ENCODE peak calls at places on chromosome 12, in ten cellular contexts. H is dorsolateral prefrontal cortex, F is lower leg skin, Q is adrenal gland, P is ascending aorta, N is prostate gland, G is tibial artery, R is GM12865, V is BE2C, O is cardiac fibroblast. U is an unnamed sample.
A peak's percentile ranks its signal among the peaks of the same experiment; 100 is the strongest.

GRCh38 chr12:130761537-130762318 is 45.6 kb upstream of the RIMBP2 start:
- DNase-seq in O (peak; percentile 50), N (peak; percentile 40), R (peak; percentile 63), Q (peak; percentile 84), P (no peak), F (no peak), H (peak; percentile 86), V (peak; percentile 85), G (no peak), U (no peak)

GRCh38 chr12:106581543-106582263 is 1.1 kb upstream of the RFX4 start:
- DNase-seq in V (no peak), F (no peak), G (no peak), H (no peak), N (no peak), Q (no peak), R (no peak), P (no peak), O (peak; percentile 37), U (no peak)

GRCh38 chr12:12210416-12210815 is 56.4 kb downstream of the LRP6 start:
- DNase-seq in G (no peak), H (no peak), P (no peak), Q (no peak), V (no peak), N (no peak), R (no peak), F (no peak), O (no peak), U (no peak)

GRCh38 chr12:52341066-52341580 is 19.9 kb upstream of the KRT83 start:
- DNase-seq in N (no peak), F (no peak), V (no peak), H (no peak), G (no peak), R (no peak), Q (no peak), O (no peak), P (no peak), U (no peak)

GRCh38 chr12:42039146-42039545 is 105.5 kb downstream of the GXYLT1 start:
- DNase-seq in O (peak; percentile 57), H (no peak), R (no peak), G (no peak), F (no peak), P (no peak), Q (peak; percentile 72), V (no peak), N (no peak), U (no peak)

GRCh38 chr12:100141666-100141997 is 1.0 kb downstream of the BLTP3B start:
- DNase-seq in F (peak; percentile 74), O (peak; percentile 82), R (peak; percentile 56), N (peak; percentile 20), P (no peak), H (no peak), G (no peak), V (no peak), Q (peak; percentile 72), U (no peak)

GRCh38 chr12:123608192-123608591 is 6.3 kb downstream of the DDX55 start:
- DNase-seq in H (no peak), O (no peak), G (no peak), N (no peak), R (no peak), Q (no peak), F (no peak), V (no peak), P (no peak), U (no peak)

GRCh38 chr12:132213359-132214160 is 69.3 kb downstream of the NOC4L start:
- DNase-seq in G (peak; percentile 49), R (no peak), F (no peak), H (no peak), N (no peak), P (no peak), Q (no peak), O (no peak), V (no peak), U (no peak)

GRCh38 chr12:88310069-88310468 is 168.0 kb downstream of the TMTC3 start:
- DNase-seq in N (no peak), Q (no peak), G (no peak), H (no peak), O (peak; percentile 87), P (no peak), F (peak; percentile 30), R (no peak), V (no peak), U (no peak)

GRCh38 chr12:105343836-105344235 is 13.3 kb downstream of the C12orf75 start:
- DNase-seq in F (no peak), H (no peak), Q (no peak), V (no peak), P (no peak), O (no peak), R (no peak), G (no peak), N (no peak), U (no peak)

GRCh38 chr12:92943482-92944250 is 14.6 kb upstream of the EEA1 start:
- DNase-seq in Q (no peak), R (peak; percentile 52), G (no peak), N (no peak), O (peak; percentile 68), H (no peak), P (no peak), V (no peak), F (no peak), U (no peak)
- TF ChIP-seq CTCF in Q (no peak), R (no peak), G (no peak), N (no peak), O (peak; percentile 26), H (no peak), P (no peak), V (no peak), F (no peak), U (no peak)

DNA sequence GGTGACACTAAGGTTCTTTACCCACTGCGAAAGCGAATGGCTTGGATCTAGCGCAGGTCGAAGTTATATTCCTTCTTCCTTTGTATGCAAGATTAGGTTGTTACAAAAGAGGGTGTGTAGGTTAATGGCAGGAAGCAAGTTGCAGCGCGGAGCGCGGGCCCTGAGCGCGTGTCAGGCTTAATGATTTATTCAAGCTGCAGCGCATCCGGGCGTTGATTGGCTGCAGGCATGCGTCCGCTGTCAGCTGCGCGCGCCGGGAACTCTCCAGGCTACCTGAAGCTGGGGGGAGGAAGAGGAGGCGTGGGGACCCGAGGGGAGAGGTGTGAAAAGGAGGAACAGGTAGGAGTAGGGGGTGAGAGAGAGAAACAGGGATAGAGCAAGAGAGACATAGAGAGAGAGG is 7.4 kb downstream of the ASCL1 start:
- DNase-seq in O (no peak), V (no peak), R (peak; percentile 33), G (no peak), Q (peak; percentile 63), F (no peak), H (no peak), P (no peak), N (no peak), U (peak; percentile 52)
- H3K4me3 ChIP-seq in O (no peak overlapping the region), V (no peak overlapping the region), R (peak overlapping the region; percentile 26), G (no peak overlapping the region), Q (no peak overlapping the region), F (no peak overlapping the region), H (peak overlapping the region; percentile 62), P (no peak overlapping the region), N (no peak overlapping the region), U (peak overlapping the region; percentile 28)

GRCh38 chr12:120257041-120257821 is 8.3 kb downstream of the PXN start:
- DNase-seq in Q (peak; percentile 92), N (peak; percentile 49), R (no peak), H (no peak), P (no peak), F (peak; percentile 32), G (peak; percentile 76), O (peak; percentile 97), V (peak; percentile 39), U (peak; percentile 42)
- TF ChIP-seq CTCF in Q (peak; percentile 17), N (no peak), R (no peak), H (no peak), P (no peak), F (no peak), G (no peak), O (peak; percentile 25), V (no peak), U (no peak)

GRCh38 chr12:65306229-65306602 is 27.7 kb downstream of the MSRB3 start:
- DNase-seq in O (no peak), H (no peak), P (no peak), F (no peak), G (no peak), R (no peak), Q (no peak), N (no peak), V (no peak), U (no peak)

GRCh38 chr12:65306603-65307501 is 28.4 kb downstream of the MSRB3 start:
- DNase-seq in V (peak; percentile 86), F (no peak), N (no peak), R (peak; percentile 40), P (no peak), H (no peak), Q (peak; percentile 90), G (no peak), O (peak; percentile 80), U (no peak)

GRCh38 chr12:65305346-65305950 is 27.0 kb downstream of the MSRB3 start:
- DNase-seq in Q (no peak), O (no peak), R (no peak), N (no peak), V (no peak), G (no peak), F (no peak), H (no peak), P (no peak), U (no peak)

GRCh38 chr12:65308601-65309071 is 30.2 kb downstream of the MSRB3 start:
- DNase-seq in P (no peak), H (no peak), Q (peak; percentile 54), N (no peak), R (peak; percentile 13), G (no peak), V (peak; percentile 9), O (peak; percentile 50), F (no peak), U (no peak)

GRCh38 chr12:65308001-65308400 is 29.5 kb downstream of the MSRB3 start:
- DNase-seq in V (no peak), H (no peak), N (no peak), P (no peak), O (peak; percentile 14), G (no peak), F (no peak), R (no peak), Q (no peak), U (no peak)
- H3K4me3 ChIP-seq in V (no peak overlapping the region), H (no peak overlapping the region), N (no peak overlapping the region), P (no peak overlapping the region), O (no peak overlapping the region), G (no peak overlapping the region), F (no peak overlapping the region), R (no peak overlapping the region), Q (no peak overlapping the region), U (no peak overlapping the region)

U was measured in stomach.